ENCODE peak calls at places on chromosomes 3 and 15, in six cellular contexts. O is fibroblast of pulmonary artery; W is activated B cell treated with CpG ODN at 0.5 μM for 24 hours; T is stimulated activated CD4-positive, alpha-beta T cell treated with anti-CD3 and anti-CD28 coated beads, Interleukin-12 subunit alpha, Interleukin-12 subunit beta, amount 100 ng/mL, for 4 hours; L is NCI-H2029 treated with DMSO at 0.1 percent for 48 hours; M is sciatic nerve. Y is an unnamed sample.

GRCh38 chr15:69463182-69463756 is 10.7 kb downstream of the RPLP1 start:
- DNase-seq in W (no peak), L (no peak), T (no peak), O (no peak), M (peak; percentile 60), Y (no peak)

GRCh38 chr15:70449311-70450141 is 313.8 kb downstream of the UACA start:
- DNase-seq in T (no peak), O (no peak), L (no peak), W (no peak), M (no peak), Y (no peak)

GRCh38 chr15:55224892-55225291 is 28.2 kb upstream of the RSL24D1 start:
- DNase-seq in T (no peak), M (no peak), O (no peak), L (no peak), W (no peak), Y (no peak)

GRCh38 chr3:123660900-123661299 is 76.0 kb upstream of the HACD2 start:
- DNase-seq in M (peak; percentile 95), W (no peak), T (no peak), L (peak; percentile 58), O (peak; percentile 99), Y (peak; percentile 90)

GRCh38 chr15:62360286-62360685 is 195.2 kb upstream of the C2CD4B start:
- DNase-seq in M (no peak), L (peak; percentile 37), W (no peak), T (no peak), O (peak; percentile 4), Y (no peak)

GRCh38 chr3:59451041-59451763 is 401.4 kb upstream of the CFAP20DC start:
- DNase-seq in M (no peak), O (no peak), W (no peak), T (no peak), L (no peak), Y (no peak)

GRCh38 chr3:83317605-83318004 is 1556.2 kb upstream of the GBE1 start:
- DNase-seq in L (no peak), T (no peak), M (no peak), W (no peak), O (no peak), Y (no peak)

GRCh38 chr3:65919841-65920240 is 118.9 kb downstream of the MAGI1 start:
- DNase-seq in M (no peak), W (no peak), T (no peak), O (peak; percentile 13), L (no peak), Y (peak; percentile 28)

Y was measured in AG08396.